ENCODE peak calls at places on chromosome 22, in four cellular contexts. Q is HCT116, U is IMR-90, Y is heart right ventricle. G is an unnamed sample. For H3K4me1, the result is how much of the 10 kb centered on the place peaks cover.

GRCh38 chr22:44837481-44837880 is 85.1 kb downstream of the ARHGAP8 start:
- DNase-seq in Q (no peak), U (no peak), Y (no peak), G (no peak)

GRCh38 chr22:39139933-39140332 is 12.5 kb downstream of the CBX7 start:
- DNase-seq in Q (no peak), Y (no peak), U (no peak), G (no peak)

GRCh38 chr22:36563444-36563843 is 34.5 kb upstream of the EIF3D start:
- DNase-seq in U (no peak), Y (no peak), Q (no peak), G (no peak)

GRCh38 chr22:28771195-28771791 is 1.2 kb upstream of the CCDC117 start:
- DNase-seq in Q (no peak), Y (no peak), U (no peak), G (no peak)

GRCh38 chr22:29973269-29973668 is 90.3 kb downstream of the MTMR3 start:
- DNase-seq in Y (no peak), Q (no peak), U (no peak), G (no peak)

GRCh38 chr22:41915783-41916493 is 1.1 kb upstream of the SHISA8 start:
- DNase-seq in Y (no peak), U (no peak), Q (no peak), G (no peak)

GRCh38 chr22:42632096-42632495 is 8.3 kb downstream of the ATP5MGL start:
- DNase-seq in U (no peak), Q (no peak), Y (no peak), G (no peak)

GRCh38 chr22:29277927-29278326 is 9.9 kb downstream of the EWSR1 start:
- DNase-seq in Y (no peak), Q (no peak), U (no peak), G (no peak)

GRCh38 chr22:20109411-20110358 is 6.2 kb upstream of the RANBP1 start:
- DNase-seq in Y (no peak), Q (no peak), U (no peak), G (no peak)

GRCh38 chr22:41127447-41127846 is 35.1 kb downstream of the EP300 start:
- DNase-seq in Q (no peak), Y (no peak), U (no peak), G (no peak)

GRCh38 chr22:50612715-50613221 is 12.2 kb downstream of the MAPK8IP2 start:
- DNase-seq in Q (no peak), U (no peak), Y (no peak), G (no peak)

GRCh38 chr22:19178065-19178658 is 374 bp downstream of the SLC25A1 start:
- DNase-seq in U (peak), Y (no peak), Q (no peak), G (no peak)

GRCh38 chr22:47154621-47155081 is 392.2 kb downstream of the TBC1D22A start:
- DNase-seq in Q (no peak), Y (peak), U (peak), G (peak)

GRCh38 chr22:43270314-43270908 is 72.8 kb downstream of the SCUBE1 start:
- DNase-seq in Y (no peak), U (no peak), Q (no peak), G (no peak)

GRCh38 chr22:48449466-48450187 is 1378.0 kb downstream of the BRD1 start:
- DNase-seq in Y (no peak), Q (no peak), U (no peak), G (no peak)

GRCh38 chr22:33897621-33897910 is 22.7 kb downstream of the LARGE1 start:
- DNase-seq in U (no peak), Y (no peak), Q (no peak), G (no peak)

GRCh38 chr22:44037519-44038370 is 13.6 kb downstream of the PARVB start:
- DNase-seq in U (peak), Y (peak), Q (peak), G (peak)

GRCh38 chr22:32237905-32238304 is 17.2 kb downstream of the SLC5A4 start:
- DNase-seq in U (no peak), Y (no peak), Q (no peak), G (no peak)

GRCh38 chr22:49259870-49260615 is 567.6 kb downstream of the BRD1 start:
- DNase-seq in U (no peak), Q (no peak), Y (no peak), G (no peak)

GRCh38 chr22:23772315-23773246 is at the start of gene MMP11:
- DNase-seq in Q (no peak), Y (peak), U (no peak), G (no peak)

GRCh38 chr22:35641494-35642120 is 6.6 kb upstream of the APOL6 start:
- DNase-seq in Q (no peak), Y (no peak), U (no peak), G (no peak)

GRCh38 chr22:41992496-41992895 is 6.1 kb upstream of the WBP2NL start:
- DNase-seq in Y (no peak), U (no peak), Q (no peak), G (no peak)

GRCh38 chr22:28025866-28026575 is 107.0 kb upstream of the PITPNB start:
- DNase-seq in U (no peak), Y (no peak), Q (no peak), G (peak)

GRCh38 chr22:35531202-35531601 is 9.4 kb upstream of the RASD2 start:
- DNase-seq in Q (no peak), U (no peak), Y (peak), G (no peak)

GRCh38 chr22:28229566-28230483 is 310.8 kb upstream of the PITPNB start:
- DNase-seq in U (peak), Q (no peak), Y (no peak), G (no peak)

GRCh38 chr22:37802310-37803194 is 5.2 kb upstream of the GCAT start:
- DNase-seq in Q (no peak), Y (peak), U (peak), G (no peak)

GRCh38 chr22:30217698-30218565 is 28.6 kb downstream of the LIF start:
- DNase-seq in Y (no peak), Q (no peak), U (no peak), G (no peak)

GRCh38 chr22:50298937-50299656 is 8.3 kb downstream of the PLXNB2 start:
- DNase-seq in U (peak), Y (peak), Q (no peak), G (no peak)

GRCh38 chr22:43001271-43002197 is 13.4 kb downstream of the PACSIN2 start:
- DNase-seq in Y (no peak), U (no peak), Q (no peak), G (no peak)

GRCh38 chr22:50165438-50166123 is 5.0 kb upstream of the PANX2 start:
- DNase-seq in Q (no peak), U (no peak), Y (no peak), G (no peak)

GRCh38 chr22:32866953-32867352 is 65.4 kb downstream of the TIMP3 start:
- DNase-seq in U (no peak), Y (no peak), Q (no peak), G (no peak)

GRCh38 chr22:35353318-35353717 is 27.6 kb upstream of the HMOX1 start:
- DNase-seq in Y (peak), U (no peak), Q (no peak), G (no peak)

GRCh38 chr22:48089601-48090331 is 1327.3 kb downstream of the TBC1D22A start:
- DNase-seq in U (no peak), Q (no peak), Y (peak), G (peak)

GRCh38 chr22:36865346-36865745 is 4.5 kb downstream of the NCF4 start:
- DNase-seq in Q (no peak), U (no peak), Y (no peak), G (no peak)

GRCh38 chr22:31495343-31495742 is 993 bp upstream of the SFI1 start:
- DNase-seq in Y (no peak), Q (no peak), U (no peak), G (no peak)

GRCh38 chr22:36606659-36607058 is 77.7 kb upstream of the EIF3D start:
- DNase-seq in Y (no peak), Q (no peak), U (no peak), G (no peak)

GRCh38 chr22:20561882-20562281 is 54.5 kb downstream of the MED15 start:
- DNase-seq in U (no peak), Y (no peak), Q (no peak), G (no peak)

GRCh38 chr22:35961480-35961902 is 67.1 kb downstream of the RBFOX2 start:
- DNase-seq in Y (peak), U (peak), Q (no peak), G (peak)

GRCh38 chr22:44191036-44191454 is 10.3 kb downstream of the PARVG start:
- DNase-seq in Q (no peak), Y (no peak), U (no peak), G (no peak)

GRCh38 chr22:48942698-48943566 is 884.7 kb downstream of the BRD1 start:
- DNase-seq in Y (no peak), U (no peak), Q (no peak), G (peak)

GRCh38 chr22:24984122-24984521 is 31.6 kb downstream of the KIAA1671 start:
- DNase-seq in U (no peak), Y (no peak), Q (no peak), G (no peak)

GRCh38 chr22:24982301-24983056 is 30.0 kb downstream of the KIAA1671 start:
- DNase-seq in Q (no peak), Y (no peak), U (no peak), G (no peak)

GRCh38 chr22:24981066-24981465 is 28.6 kb downstream of the KIAA1671 start:
- DNase-seq in Y (no peak), U (no peak), Q (no peak), G (no peak)

GRCh38 chr22:24983151-24983550 is 30.6 kb downstream of the KIAA1671 start:
- DNase-seq in U (no peak), Y (no peak), Q (no peak), G (no peak)

DNA sequence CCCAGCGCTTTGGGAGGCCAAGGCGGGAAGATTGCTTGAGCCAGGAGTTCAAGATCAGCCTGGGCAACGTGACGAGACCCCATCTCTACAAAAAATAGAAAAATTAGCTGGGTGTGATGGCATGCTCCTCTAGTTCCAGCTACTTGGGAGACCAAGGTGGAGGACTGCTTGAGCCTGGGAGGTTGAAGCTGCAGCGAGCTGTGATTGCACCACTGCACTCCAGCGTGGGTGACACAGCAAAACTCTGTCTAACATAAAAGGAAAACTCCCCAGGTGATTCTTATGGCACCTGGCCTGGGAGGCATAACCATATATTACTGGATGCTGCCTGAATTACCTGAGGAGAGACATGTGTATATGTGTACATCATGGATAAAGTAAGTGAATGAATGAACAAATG is 29.1 kb downstream of the KIAA1671 start:
- DNase-seq in U (no peak), Y (no peak), Q (no peak), G (no peak)
- H3K4me1 ChIP-seq in U (under half), Y (half or more), Q (under half), G (under half)

DNA sequence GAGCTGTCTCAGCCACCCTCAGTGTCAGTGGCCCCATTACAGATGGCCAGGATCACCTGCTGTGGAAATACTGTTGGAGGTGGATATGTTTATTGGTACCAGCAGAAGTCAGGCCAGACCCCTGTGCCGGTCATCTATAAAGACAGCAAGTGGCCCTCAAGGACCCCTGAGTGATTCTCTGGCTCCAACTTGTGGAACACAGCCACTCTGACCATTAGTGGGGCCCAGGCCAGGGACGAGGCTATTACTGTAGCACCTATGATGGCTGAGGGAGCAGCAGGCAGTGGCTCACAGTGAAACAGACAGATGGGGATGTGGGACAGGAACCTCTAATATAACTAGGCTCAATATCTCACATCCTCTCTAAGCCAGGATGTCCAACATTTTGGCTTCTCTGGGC is 25.5 kb upstream of the GGTLC2 start:
- DNase-seq in Q (no peak), Y (no peak), U (no peak), G (no peak)
- H3K4me3 ChIP-seq in Q (no peak), Y (no peak), U (no peak), G (no peak)

DNA sequence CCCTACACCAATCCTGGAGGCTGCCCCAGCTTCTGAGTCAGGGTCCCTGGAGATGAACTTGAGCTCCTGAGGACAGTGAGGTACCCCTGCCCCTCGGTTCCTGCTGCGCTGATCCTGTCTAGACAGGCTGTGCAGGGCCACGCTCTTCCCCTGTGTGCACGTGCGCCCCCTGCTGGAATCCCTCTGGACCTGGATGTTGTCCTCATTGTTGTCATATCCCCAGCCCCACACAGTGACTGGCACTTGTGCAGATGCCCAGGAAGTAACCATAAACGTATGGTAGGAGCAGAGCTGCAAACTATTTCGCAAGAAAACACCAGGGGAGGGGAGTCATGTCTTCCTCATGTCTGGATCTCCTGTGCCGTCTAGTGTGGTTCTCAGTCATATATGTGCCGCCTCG is 114.7 kb downstream of the CRYBB2 start:
- DNase-seq in Y (peak), Q (peak), U (peak), G (no peak)
- TF ChIP-seq CTCF in Y (peak), Q (peak), U (peak), G (peak)

GRCh38 chr22:46055851-46056168 is 78.8 kb upstream of the WNT7B start:
- DNase-seq in Q (no peak), U (no peak), Y (no peak), G (no peak)

GRCh38 chr22:46054091-46054877 is 77.3 kb upstream of the WNT7B start:
- DNase-seq in Q (no peak), U (peak), Y (peak), G (no peak)

GRCh38 chr22:46056169-46057041 is 79.4 kb upstream of the WNT7B start:
- DNase-seq in U (no peak), Y (no peak), Q (no peak), G (no peak)

GRCh38 chr22:46054878-46055158 is 77.9 kb upstream of the WNT7B start:
- DNase-seq in Q (no peak), U (no peak), Y (no peak), G (no peak)

DNA sequence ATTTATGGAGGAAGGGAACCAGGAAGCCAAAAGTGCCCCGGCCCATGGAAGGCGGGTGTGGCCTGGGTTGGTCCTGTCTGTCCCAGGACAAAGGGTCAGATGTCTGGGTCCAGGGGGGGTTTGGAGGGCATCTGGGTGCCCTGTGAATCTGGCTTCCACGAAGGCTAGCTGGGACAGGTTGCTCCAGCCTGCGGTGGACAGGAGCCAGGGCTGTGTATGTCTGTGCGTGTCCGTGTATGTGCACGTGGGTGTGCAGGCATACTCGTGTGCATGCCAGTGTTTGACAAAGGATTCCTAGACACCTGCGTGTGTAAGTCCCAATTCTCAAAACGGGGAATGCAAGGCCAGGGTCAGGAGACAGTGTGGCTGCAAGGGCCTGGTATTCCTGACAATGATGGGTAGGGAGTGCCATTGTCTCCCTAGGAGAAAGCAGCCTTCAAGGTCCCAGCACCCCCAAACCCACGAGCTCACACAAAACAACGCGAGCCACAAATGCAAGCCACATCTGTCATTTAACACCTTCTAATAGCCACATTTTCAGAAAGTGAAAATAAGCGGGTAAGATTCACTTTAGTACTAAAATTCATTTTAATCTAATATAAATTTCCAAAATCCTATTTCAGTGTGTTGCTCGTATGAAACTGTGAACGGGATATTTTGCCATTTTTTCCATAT is 78.4 kb upstream of the WNT7B start:
- DNase-seq in Q (no peak), U (no peak), Y (no peak), G (no peak)
- H3K4me1 ChIP-seq in Q (under half), U (under half), Y (half or more), G (under half)

GRCh38 chr22:26357813-26358212 is 71.2 kb upstream of the ASPHD2 start:
- DNase-seq in Q (no peak), Y (no peak), U (no peak), G (no peak)

GRCh38 chr22:26362471-26362870 is 66.6 kb upstream of the ASPHD2 start:
- DNase-seq in Y (no peak), U (peak), Q (no peak), G (no peak)

GRCh38 chr22:26357281-26357680 is 71.8 kb upstream of the ASPHD2 start:
- DNase-seq in Q (no peak), Y (no peak), U (no peak), G (no peak)

GRCh38 chr22:26359156-26359555 is 69.9 kb upstream of the ASPHD2 start:
- DNase-seq in Q (no peak), U (no peak), Y (no peak), G (no peak)

DNA sequence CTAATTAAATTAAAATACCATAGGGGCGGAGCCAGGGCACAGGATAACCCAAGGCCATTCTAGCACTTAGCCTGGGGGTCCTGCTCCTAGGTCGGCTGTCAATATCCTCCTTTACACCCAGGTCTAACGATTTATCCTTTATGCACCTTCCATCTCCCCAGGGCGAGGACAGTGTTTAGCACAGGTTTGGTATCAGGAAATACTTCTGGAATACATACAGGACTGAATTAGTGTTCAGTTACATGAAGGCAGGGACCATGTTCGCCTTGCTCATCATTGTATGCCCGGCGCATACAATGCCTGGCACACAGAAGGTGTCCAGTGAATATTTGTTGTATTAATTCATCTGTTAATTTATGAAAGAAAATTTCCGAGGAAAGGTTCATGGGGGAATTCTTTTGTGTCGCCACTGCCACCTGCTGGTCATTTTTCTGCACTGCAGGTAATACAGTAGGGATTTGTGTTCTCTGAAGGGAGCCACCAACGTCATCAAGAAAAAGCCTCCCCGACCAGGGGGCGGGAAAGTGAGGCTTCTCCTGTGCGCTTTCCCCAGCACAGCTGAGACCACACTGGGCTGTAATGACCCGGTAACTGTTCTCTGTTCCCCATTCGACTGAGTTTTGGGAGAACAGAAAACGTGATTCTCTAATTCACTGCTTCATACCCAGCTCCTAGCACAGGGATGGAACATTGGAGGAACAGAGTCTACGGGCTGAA is 68.7 kb upstream of the ASPHD2 start:
- DNase-seq in U (peak), Q (peak), Y (peak), G (peak)
- H3K4me3 ChIP-seq in U (no peak), Q (peak), Y (no peak), G (no peak)

G was measured in right atrium auricular region.